ENCODE peak calls at places on chromosomes 7 and 10, in nine cellular contexts. One of them, this sample, is unnamed.

GRCh38 chr10:17801507-17801906 is 7.6 kb upstream of the MRC1 start:
- DNase-seq in PC-3: no peak
- DNase-seq in stomach: no peak
- DNase-seq in colonic mucosa: peak; percentile 12
- DNase-seq in aorta: no peak
- DNase-seq in bronchial epithelial cell: no peak
- DNase-seq in body of pancreas: no peak
- DNase-seq in MM.1S: no peak
- DNase-seq in neural progenitor cell: no peak
- DNase-seq in this sample: no peak

GRCh38 chr7:110224643-110225042 is 866.3 kb upstream of the LRRN3 start:
- DNase-seq in MM.1S: no peak
- DNase-seq in bronchial epithelial cell: peak; percentile 22
- DNase-seq in colonic mucosa: no peak
- DNase-seq in neural progenitor cell: no peak
- DNase-seq in aorta: no peak
- DNase-seq in PC-3: peak; percentile 18
- DNase-seq in body of pancreas: peak; percentile 35
- DNase-seq in stomach: no peak
- DNase-seq in this sample: no peak

GRCh38 chr10:11164806-11165590 is 147.3 kb downstream of the CELF2 start:
- DNase-seq in colonic mucosa: peak; percentile 53
- DNase-seq in body of pancreas: no peak
- DNase-seq in aorta: peak; percentile 76
- DNase-seq in stomach: peak; percentile 52
- DNase-seq in MM.1S: peak; percentile 86
- DNase-seq in PC-3: no peak
- DNase-seq in neural progenitor cell: peak; percentile 74
- DNase-seq in bronchial epithelial cell: peak; percentile 54
- DNase-seq in this sample: no peak

GRCh38 chr10:50385610-50386009 is 134.3 kb upstream of the ASAH2 start:
- DNase-seq in PC-3: no peak
- DNase-seq in aorta: no peak
- DNase-seq in colonic mucosa: no peak
- DNase-seq in bronchial epithelial cell: peak; percentile 38
- DNase-seq in neural progenitor cell: no peak
- DNase-seq in stomach: no peak
- DNase-seq in body of pancreas: no peak
- DNase-seq in MM.1S: no peak
- DNase-seq in this sample: no peak

GRCh38 chr10:111482074-111482350 is 405.2 kb downstream of the ADRA2A start:
- DNase-seq in colonic mucosa: no peak
- DNase-seq in neural progenitor cell: no peak
- DNase-seq in PC-3: no peak
- DNase-seq in stomach: no peak
- DNase-seq in body of pancreas: no peak
- DNase-seq in aorta: no peak
- DNase-seq in MM.1S: no peak
- DNase-seq in bronchial epithelial cell: no peak
- DNase-seq in this sample: no peak

GRCh38 chr7:43671520-43671919 is 57.8 kb downstream of the COA1 start:
- DNase-seq in PC-3: no peak
- DNase-seq in body of pancreas: no peak
- DNase-seq in MM.1S: no peak
- DNase-seq in stomach: no peak
- DNase-seq in colonic mucosa: no peak
- DNase-seq in bronchial epithelial cell: no peak
- DNase-seq in neural progenitor cell: no peak
- DNase-seq in aorta: no peak
- DNase-seq in this sample: no peak

GRCh38 chr7:1019255-1019785 is 25.0 kb upstream of the GPR146 start:
- DNase-seq in PC-3: no peak
- DNase-seq in stomach: no peak
- DNase-seq in colonic mucosa: no peak
- DNase-seq in bronchial epithelial cell: no peak
- DNase-seq in body of pancreas: no peak
- DNase-seq in aorta: no peak
- DNase-seq in neural progenitor cell: no peak
- DNase-seq in MM.1S: no peak
- DNase-seq in this sample: no peak

GRCh38 chr10:11863353-11864105 is 40.4 kb downstream of the PROSER2 start:
- DNase-seq in colonic mucosa: no peak
- DNase-seq in MM.1S: peak; percentile 94
- DNase-seq in PC-3: no peak
- DNase-seq in stomach: peak; percentile 19
- DNase-seq in neural progenitor cell: no peak
- DNase-seq in aorta: no peak
- DNase-seq in bronchial epithelial cell: no peak
- DNase-seq in body of pancreas: no peak
- DNase-seq in this sample: no peak

GRCh38 chr7:134643131-134643530 is 3.5 kb upstream of the BPGM start:
- DNase-seq in body of pancreas: no peak
- DNase-seq in PC-3: peak; percentile 27
- DNase-seq in stomach: peak; percentile 34
- DNase-seq in colonic mucosa: no peak
- DNase-seq in bronchial epithelial cell: peak; percentile 77
- DNase-seq in neural progenitor cell: no peak
- DNase-seq in MM.1S: no peak
- DNase-seq in aorta: no peak
- DNase-seq in this sample: no peak

GRCh38 chr10:99667108-99667751 is 7.9 kb downstream of the ENTPD7 start:
- DNase-seq in aorta: no peak
- DNase-seq in bronchial epithelial cell: peak; percentile 92
- DNase-seq in colonic mucosa: no peak
- DNase-seq in body of pancreas: no peak
- DNase-seq in neural progenitor cell: no peak
- DNase-seq in MM.1S: no peak
- DNase-seq in PC-3: peak; percentile 71
- DNase-seq in stomach: no peak
- DNase-seq in this sample: no peak

GRCh38 chr10:122657734-122658133 is 41.9 kb downstream of the C10orf120 start:
- DNase-seq in body of pancreas: no peak
- DNase-seq in bronchial epithelial cell: no peak
- DNase-seq in neural progenitor cell: no peak
- DNase-seq in PC-3: no peak
- DNase-seq in colonic mucosa: no peak
- DNase-seq in aorta: no peak
- DNase-seq in MM.1S: no peak
- DNase-seq in stomach: no peak
- DNase-seq in this sample: no peak

GRCh38 chr7:26189000-26189539 is 11.5 kb downstream of the HNRNPA2B1 start:
- DNase-seq in body of pancreas: no peak
- DNase-seq in neural progenitor cell: no peak
- DNase-seq in MM.1S: no peak
- DNase-seq in aorta: no peak
- DNase-seq in bronchial epithelial cell: no peak
- DNase-seq in PC-3: no peak
- DNase-seq in stomach: no peak
- DNase-seq in colonic mucosa: no peak
- DNase-seq in this sample: no peak

GRCh38 chr10:93208717-93209464 is 135.2 kb downstream of the CYP26A1 start:
- DNase-seq in neural progenitor cell: no peak
- DNase-seq in colonic mucosa: no peak
- DNase-seq in body of pancreas: no peak
- DNase-seq in PC-3: peak; percentile 68
- DNase-seq in stomach: no peak
- DNase-seq in MM.1S: no peak
- DNase-seq in aorta: no peak
- DNase-seq in bronchial epithelial cell: peak; percentile 17
- DNase-seq in this sample: no peak

GRCh38 chr10:73866621-73867020 is 7.7 kb downstream of the CAMK2G start:
- DNase-seq in PC-3: no peak
- DNase-seq in neural progenitor cell: no peak
- DNase-seq in aorta: no peak
- DNase-seq in bronchial epithelial cell: no peak
- DNase-seq in MM.1S: no peak
- DNase-seq in stomach: no peak
- DNase-seq in body of pancreas: no peak
- DNase-seq in colonic mucosa: no peak
- DNase-seq in this sample: no peak

GRCh38 chr10:73867871-73868631 is 6.3 kb downstream of the CAMK2G start:
- DNase-seq in bronchial epithelial cell: no peak
- DNase-seq in aorta: no peak
- DNase-seq in body of pancreas: no peak
- DNase-seq in colonic mucosa: no peak
- DNase-seq in MM.1S: no peak
- DNase-seq in PC-3: no peak
- DNase-seq in neural progenitor cell: no peak
- DNase-seq in stomach: no peak
- DNase-seq in this sample: no peak

GRCh38 chr10:73868655-73869195 is 5.6 kb downstream of the CAMK2G start:
- DNase-seq in PC-3: no peak
- DNase-seq in colonic mucosa: no peak
- DNase-seq in body of pancreas: no peak
- DNase-seq in stomach: no peak
- DNase-seq in bronchial epithelial cell: no peak
- DNase-seq in neural progenitor cell: no peak
- DNase-seq in MM.1S: no peak
- DNase-seq in aorta: no peak
- DNase-seq in this sample: no peak

GRCh38 chr10:73865459-73866442 is 8.6 kb downstream of the CAMK2G start:
- DNase-seq in body of pancreas: no peak
- DNase-seq in aorta: peak; percentile 78
- DNase-seq in colonic mucosa: peak; percentile 59
- DNase-seq in PC-3: no peak
- DNase-seq in bronchial epithelial cell: no peak
- DNase-seq in stomach: no peak
- DNase-seq in neural progenitor cell: no peak
- DNase-seq in MM.1S: peak; percentile 52
- DNase-seq in this sample: no peak

GRCh38 chr10:73867126-73867807 is 7.1 kb downstream of the CAMK2G start:
- DNase-seq in neural progenitor cell: no peak
- DNase-seq in MM.1S: no peak
- DNase-seq in PC-3: no peak
- DNase-seq in bronchial epithelial cell: no peak
- DNase-seq in colonic mucosa: no peak
- DNase-seq in stomach: no peak
- DNase-seq in body of pancreas: no peak
- DNase-seq in aorta: peak; percentile 53
- DNase-seq in this sample: no peak
- H3K4me3 ChIP-seq in neural progenitor cell: no peak overlapping the region
- H3K4me3 ChIP-seq in MM.1S: no peak overlapping the region
- H3K4me3 ChIP-seq in PC-3: no peak overlapping the region
- H3K4me3 ChIP-seq in bronchial epithelial cell: no peak overlapping the region
- H3K4me3 ChIP-seq in colonic mucosa: no peak overlapping the region
- H3K4me3 ChIP-seq in stomach: no peak overlapping the region
- H3K4me3 ChIP-seq in body of pancreas: no peak overlapping the region
- H3K4me3 ChIP-seq in aorta: no peak overlapping the region
- H3K4me3 ChIP-seq in this sample: no peak overlapping the region

DNA sequence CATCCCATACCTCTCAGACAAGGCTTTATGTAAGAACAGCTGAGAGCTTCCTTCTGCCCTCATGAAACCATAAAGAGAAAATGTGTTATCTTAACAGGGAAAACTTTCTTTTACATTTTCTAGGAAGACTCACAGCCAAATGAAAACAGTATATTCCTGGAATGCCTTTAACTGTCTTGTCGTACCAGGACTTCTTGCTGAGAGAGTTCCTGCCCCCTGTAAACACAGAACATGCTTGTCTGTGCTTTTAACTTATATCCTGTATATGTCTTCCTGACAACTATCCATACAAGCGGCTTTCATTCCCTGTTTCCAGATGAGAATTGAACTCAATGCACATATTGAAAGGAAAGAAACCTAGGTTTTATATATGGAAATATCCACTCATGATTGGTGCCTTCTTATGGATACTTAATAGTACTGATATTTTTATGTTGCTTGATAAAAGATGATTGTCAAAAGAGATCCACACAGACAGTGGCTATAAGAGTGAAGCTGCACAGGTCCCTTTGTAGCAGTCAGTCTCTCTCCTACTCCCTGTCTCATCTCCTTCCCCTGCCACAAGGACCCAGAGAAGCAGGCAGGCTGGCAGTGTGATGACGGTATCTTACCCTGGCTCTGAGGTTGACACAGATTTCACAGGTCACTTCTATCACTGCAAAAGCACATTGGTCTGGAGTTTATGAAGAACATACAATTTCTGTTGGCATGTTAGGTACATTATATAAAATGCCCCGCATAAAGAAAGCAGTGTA is 64.6 kb upstream of the AHR start:
- DNase-seq in PC-3: peak; percentile 12
- DNase-seq in stomach: no peak
- DNase-seq in bronchial epithelial cell: peak; percentile 7
- DNase-seq in body of pancreas: no peak
- DNase-seq in aorta: no peak
- DNase-seq in neural progenitor cell: no peak
- DNase-seq in colonic mucosa: no peak
- DNase-seq in MM.1S: no peak
- DNase-seq in this sample: no peak
- H3K4me3 ChIP-seq in PC-3: peak overlapping the region; percentile 52
- H3K4me3 ChIP-seq in stomach: no peak overlapping the region
- H3K4me3 ChIP-seq in bronchial epithelial cell: no peak overlapping the region
- H3K4me3 ChIP-seq in body of pancreas: no peak overlapping the region
- H3K4me3 ChIP-seq in aorta: no peak overlapping the region
- H3K4me3 ChIP-seq in neural progenitor cell: no peak overlapping the region
- H3K4me3 ChIP-seq in colonic mucosa: no peak overlapping the region
- H3K4me3 ChIP-seq in MM.1S: peak overlapping the region; percentile 13
- H3K4me3 ChIP-seq in this sample: no peak overlapping the region

GRCh38 chr7:73768661-73769480 is 1.2 kb downstream of the CLDN3 start:
- DNase-seq in PC-3: no peak
- DNase-seq in neural progenitor cell: no peak
- DNase-seq in MM.1S: no peak
- DNase-seq in body of pancreas: no peak
- DNase-seq in aorta: no peak
- DNase-seq in stomach: no peak
- DNase-seq in bronchial epithelial cell: no peak
- DNase-seq in colonic mucosa: no peak
- DNase-seq in this sample: no peak
- H3K4me3 ChIP-seq in PC-3: peak overlapping the region; percentile 69
- H3K4me3 ChIP-seq in neural progenitor cell: no peak overlapping the region
- H3K4me3 ChIP-seq in MM.1S: no peak overlapping the region
- H3K4me3 ChIP-seq in body of pancreas: peak overlapping the region; percentile 58
- H3K4me3 ChIP-seq in aorta: no peak overlapping the region
- H3K4me3 ChIP-seq in stomach: no peak overlapping the region
- H3K4me3 ChIP-seq in bronchial epithelial cell: no peak overlapping the region
- H3K4me3 ChIP-seq in colonic mucosa: peak overlapping the region; percentile 58
- H3K4me3 ChIP-seq in this sample: no peak overlapping the region

GRCh38 chr7:101818699-101819071 is 1.3 kb downstream of the CUX1 start:
- DNase-seq in stomach: no peak
- DNase-seq in neural progenitor cell: no peak
- DNase-seq in body of pancreas: no peak
- DNase-seq in colonic mucosa: no peak
- DNase-seq in PC-3: no peak
- DNase-seq in aorta: no peak
- DNase-seq in MM.1S: no peak
- DNase-seq in bronchial epithelial cell: peak; percentile 25
- DNase-seq in this sample: no peak
- H3K4me3 ChIP-seq in stomach: no peak overlapping the region
- H3K4me3 ChIP-seq in neural progenitor cell: peak overlapping the region; percentile 96
- H3K4me3 ChIP-seq in body of pancreas: no peak overlapping the region
- H3K4me3 ChIP-seq in colonic mucosa: no peak overlapping the region
- H3K4me3 ChIP-seq in PC-3: peak overlapping the region; percentile 85
- H3K4me3 ChIP-seq in aorta: no peak overlapping the region
- H3K4me3 ChIP-seq in MM.1S: no peak overlapping the region
- H3K4me3 ChIP-seq in bronchial epithelial cell: no peak overlapping the region
- H3K4me3 ChIP-seq in this sample: no peak overlapping the region

This sample was measured in iPS DF 6.9.